ENCODE peak calls at places on chromosomes 3 and 15, in ten cellular contexts. W is uterus; Z is AG04449; F is fibroblast of mammary gland; J is colonic mucosa; I is foreskin fibroblast; Y is breast epithelium; X is upper lobe of right lung; B is CD4-positive, alpha-beta T cell; C is cardiac fibroblast. S is an unnamed sample.
A peak's percentile ranks its signal among the peaks of the same experiment; 100 is the strongest.

GRCh38 chr3:126858887-126859286 is 124.0 kb upstream of the PLXNA1 start:
- DNase-seq in W (no peak), Z (peak; percentile 67), F (peak; percentile 94), J (no peak), I (peak; percentile 88), Y (no peak), X (peak; percentile 56), B (no peak), C (peak; percentile 96), S (no peak)

GRCh38 chr3:184620101-184620798 is 58.7 kb downstream of the EPHB3 start:
- DNase-seq in W (no peak), Z (no peak), F (peak; percentile 53), J (no peak), I (no peak), Y (no peak), X (no peak), B (no peak), C (peak; percentile 65), S (no peak)

GRCh38 chr3:94544131-94544530 is 481.3 kb downstream of the NSUN3 start:
- DNase-seq in W (no peak), Z (no peak), F (no peak), J (no peak), I (no peak), Y (no peak), X (no peak), B (no peak), C (no peak), S (no peak)

GRCh38 chr3:171813897-171814460 is 3.7 kb upstream of the PLD1 start:
- DNase-seq in W (no peak), Z (no peak), F (peak; percentile 84), J (no peak), I (no peak), Y (no peak), X (no peak), B (no peak), C (peak; percentile 82), S (no peak)

GRCh38 chr3:86029590-86029989 is 961.4 kb downstream of the VGLL3 start:
- DNase-seq in W (no peak), Z (no peak), F (no peak), J (no peak), I (peak; percentile 3), Y (no peak), X (no peak), B (no peak), C (peak; percentile 0), S (no peak)

GRCh38 chr3:99842826-99843589 is 25.3 kb downstream of the CMSS1 start:
- DNase-seq in W (no peak), Z (no peak), F (peak; percentile 70), J (no peak), I (peak; percentile 75), Y (no peak), X (no peak), B (no peak), C (peak; percentile 77), S (no peak)

GRCh38 chr3:61997112-61997511 is 376.2 kb downstream of the FEZF2 start:
- DNase-seq in W (no peak), Z (no peak), F (peak; percentile 8), J (no peak), I (peak; percentile 21), Y (no peak), X (no peak), B (no peak), C (no peak), S (no peak)

GRCh38 chr3:2657408-2657807 is 452.8 kb downstream of the IL5RA start:
- DNase-seq in W (no peak), Z (no peak), F (peak; percentile 14), J (no peak), I (no peak), Y (no peak), X (no peak), B (no peak), C (no peak), S (no peak)

GRCh38 chr3:50154476-50154839 is 666 bp upstream of the SEMA3F start:
- DNase-seq in W (no peak), Z (no peak), F (no peak), J (no peak), I (peak; percentile 44), Y (no peak), X (no peak), B (no peak), C (no peak), S (no peak)

GRCh38 chr15:56425276-56425675 is 39.7 kb downstream of the MNS1 start:
- DNase-seq in W (no peak), Z (no peak), F (no peak), J (no peak), I (no peak), Y (no peak), X (no peak), B (no peak), C (no peak), S (no peak)

GRCh38 chr15:38750816-38751215 is 186.2 kb upstream of the RASGRP1 start:
- DNase-seq in W (no peak), Z (no peak), F (no peak), J (no peak), I (no peak), Y (no peak), X (no peak), B (no peak), C (no peak), S (no peak)

GRCh38 chr3:171266034-171266805 is 194.0 kb downstream of the TNIK start:
- DNase-seq in W (no peak), Z (no peak), F (peak; percentile 17), J (no peak), I (peak; percentile 28), Y (no peak), X (no peak), B (no peak), C (no peak), S (no peak)

GRCh38 chr15:73317651-73318462 is 50.9 kb downstream of the HCN4 start:
- DNase-seq in W (no peak), Z (no peak), F (no peak), J (no peak), I (no peak), Y (no peak), X (peak; percentile 45), B (no peak), C (no peak), S (no peak)

GRCh38 chr15:63378946-63379345 is 2.7 kb downstream of the CA12 start:
- DNase-seq in W (no peak), Z (no peak), F (no peak), J (no peak), I (no peak), Y (no peak), X (no peak), B (no peak), C (no peak), S (no peak)

GRCh38 chr3:7512048-7512447 is 651.1 kb downstream of the GRM7 start:
- DNase-seq in W (no peak), Z (no peak), F (no peak), J (no peak), I (no peak), Y (no peak), X (no peak), B (no peak), C (no peak), S (no peak)

GRCh38 chr3:182637350-182638197 is 155.7 kb upstream of the ATP11B start:
- DNase-seq in W (no peak), Z (no peak), F (no peak), J (peak; percentile 83), I (no peak), Y (no peak), X (no peak), B (no peak), C (no peak), S (no peak)

GRCh38 chr3:43389388-43390254 is 103.3 kb downstream of the SNRK start:
- DNase-seq in W (no peak), Z (no peak), F (peak; percentile 81), J (no peak), I (peak; percentile 25), Y (peak; percentile 25), X (no peak), B (peak; percentile 54), C (peak; percentile 97), S (no peak)

GRCh38 chr3:189392969-189393368 is 221.2 kb downstream of the TPRG1 start:
- DNase-seq in W (no peak), Z (no peak), F (peak; percentile 32), J (peak; percentile 89), I (no peak), Y (no peak), X (no peak), B (no peak), C (peak; percentile 23), S (no peak)
- TF ChIP-seq CTCF in W (no peak), Z (no peak), F (no peak), J (no peak), I (no peak), Y (no peak), X (no peak), B (no peak), C (no peak), S (no peak)

DNA sequence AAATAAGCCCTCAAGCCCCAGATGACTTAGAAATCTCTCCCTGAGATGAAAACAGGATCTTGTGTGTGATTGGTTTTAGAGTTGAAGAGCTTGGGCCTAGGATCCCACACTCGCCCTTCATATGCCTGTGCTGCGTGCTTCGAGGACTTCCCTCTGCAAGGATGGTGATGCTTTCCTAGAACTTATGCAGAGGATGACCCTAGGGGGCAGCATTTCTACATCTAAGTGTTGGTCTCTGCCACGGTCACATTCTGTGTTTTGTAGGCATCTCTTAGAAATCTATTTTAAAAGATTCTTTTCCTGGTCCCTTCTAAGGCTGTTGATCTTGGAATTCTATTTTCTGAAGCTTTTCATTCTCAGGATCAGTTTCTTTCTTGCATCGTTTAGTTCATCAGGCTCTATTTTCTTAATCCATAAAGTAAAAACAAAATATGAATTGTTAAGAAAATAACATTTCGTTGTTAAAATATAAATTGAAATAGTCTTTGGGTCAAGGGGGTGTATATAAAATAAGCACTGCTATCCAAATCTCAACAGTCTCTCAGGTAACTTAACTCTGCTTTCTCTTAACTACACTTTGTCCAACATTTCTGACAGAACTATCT is 45.7 kb downstream of the WDR76 start:
- DNase-seq in W (no peak), Z (peak; percentile 28), F (peak; percentile 81), J (peak; percentile 25), I (peak; percentile 90), Y (no peak), X (no peak), B (no peak), C (peak; percentile 85), S (peak; percentile 54)
- TF ChIP-seq CTCF in W (peak; percentile 27), Z (peak; percentile 77), F (peak; percentile 70), J (peak; percentile 34), I (peak; percentile 64), Y (peak; percentile 31), X (peak; percentile 49), B (peak; percentile 26), C (peak; percentile 66), S (peak; percentile 76)

GRCh38 chr15:37133619-37134018 is 33.3 kb upstream of the MEIS2 start:
- DNase-seq in W (no peak), Z (no peak), F (peak; percentile 59), J (no peak), I (peak; percentile 51), Y (no peak), X (no peak), B (no peak), C (peak; percentile 57), S (no peak)
- TF ChIP-seq CTCF in W (peak; percentile 54), Z (peak; percentile 34), F (peak; percentile 54), J (no peak), I (peak; percentile 23), Y (no peak), X (peak; percentile 31), B (no peak), C (peak; percentile 30), S (peak; percentile 42)

DNA sequence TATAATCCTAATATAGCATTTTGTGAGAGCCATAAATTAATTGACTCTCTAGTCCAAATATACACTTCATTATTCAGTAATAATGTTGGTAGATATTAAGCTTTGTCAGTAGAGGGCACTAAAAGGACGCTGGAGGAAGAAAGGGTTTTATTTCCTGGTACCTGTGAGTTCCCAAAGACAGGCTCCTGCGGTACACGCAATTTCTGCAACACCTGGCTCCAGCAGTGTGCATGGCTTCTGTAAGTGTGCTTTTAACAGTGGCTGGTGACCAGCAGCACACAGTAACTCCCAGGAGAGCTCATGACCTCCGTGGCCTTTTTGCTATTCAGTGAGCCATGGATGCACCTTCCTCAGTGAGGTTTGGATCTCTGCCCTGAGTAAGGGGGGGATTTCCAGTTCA is 338.3 kb upstream of the ZNF385D start:
- DNase-seq in W (no peak), Z (no peak), F (peak; percentile 35), J (no peak), I (peak; percentile 37), Y (no peak), X (no peak), B (no peak), C (peak; percentile 50), S (no peak)
- TF ChIP-seq CTCF in W (no peak), Z (peak; percentile 7), F (peak; percentile 54), J (no peak), I (peak; percentile 28), Y (peak; percentile 34), X (peak; percentile 44), B (no peak), C (peak; percentile 46), S (peak; percentile 25)